ENCODE peak calls at places on chromosomes 1 and 21, in five cellular contexts. C is activated CD8-positive, alpha-beta memory T cell treated with anti-CD3 and anti-CD28 coated beads for 4 hours; T is stimulated activated CD8-positive, alpha-beta memory T cell treated with anti-CD3 and anti-CD28 coated beads, Interleukin-12 subunit alpha, Interleukin-12 subunit beta, amount 100 ng/mL, for 1 hour; J is fibroblast of lung; K is GM18507. M is an unnamed sample.

GRCh38 chr1:160104520-160104885 is 6.1 kb upstream of the IGSF8 start:
- DNase-seq in T (no peak), C (no peak), K (no peak), J (no peak), M (no peak)

GRCh38 chr1:36691374-36691773 is 208.7 kb upstream of the CSF3R start:
- DNase-seq in J (no peak), C (no peak), T (no peak), K (no peak), M (no peak)

GRCh38 chr21:25878334-25878733 is 143.6 kb downstream of the GABPA start:
- DNase-seq in T (no peak), C (no peak), J (peak), K (no peak), M (no peak)

GRCh38 chr1:208126108-208126507 is 118.1 kb downstream of the PLXNA2 start:
- DNase-seq in K (no peak), T (no peak), C (no peak), J (no peak), M (no peak)

GRCh38 chr1:51768971-51769601 is 109.4 kb downstream of the NRDC start:
- DNase-seq in C (no peak), J (peak), K (peak), T (no peak), M (peak)

GRCh38 chr1:23643668-23644554 is 47.7 kb upstream of the RPL11 start:
- DNase-seq in T (no peak), J (no peak), K (no peak), C (no peak), M (no peak)

GRCh38 chr1:156295391-156295947 is at the start of gene GLMP:
- DNase-seq in C (peak), T (peak), K (peak), J (peak), M (peak)

GRCh38 chr1:5286244-5286643 is 631.8 kb downstream of the AJAP1 start:
- DNase-seq in K (no peak), J (no peak), C (no peak), T (peak), M (no peak)

GRCh38 chr1:51745304-51745570 is 128.3 kb downstream of the OSBPL9 start:
- DNase-seq in K (no peak), J (no peak), T (no peak), C (no peak), M (no peak)

GRCh38 chr1:203545032-203545816 is 51.3 kb downstream of the OPTC start:
- DNase-seq in C (no peak), J (no peak), K (no peak), T (no peak), M (no peak)

GRCh38 chr1:93701619-93702018 is 20.0 kb upstream of the BCAR3 start:
- DNase-seq in T (no peak), C (no peak), J (peak), K (no peak), M (no peak)

GRCh38 chr1:153345187-153346066 is 3.2 kb downstream of the PGLYRP4 start:
- DNase-seq in C (no peak), T (no peak), J (no peak), K (no peak), M (peak)

GRCh38 chr1:232806071-232806510 is 875 bp downstream of the MAP10 start:
- DNase-seq in K (no peak), C (no peak), J (no peak), T (no peak), M (no peak)

GRCh38 chr21:33522950-33523349 is 19.0 kb downstream of the GART start:
- DNase-seq in T (no peak), K (no peak), C (no peak), J (no peak), M (no peak)

GRCh38 chr1:64073705-64074104 is 129.7 kb upstream of the UBE2U start:
- DNase-seq in C (no peak), T (no peak), K (no peak), J (no peak), M (no peak)

GRCh38 chr1:201597551-201598230 is 58.8 kb downstream of the NAV1 start:
- DNase-seq in C (no peak), K (no peak), T (no peak), J (no peak), M (no peak)

GRCh38 chr1:65924471-65924870 is 131.8 kb downstream of the PDE4B start:
- DNase-seq in C (no peak), J (peak), T (no peak), K (no peak), M (no peak)

GRCh38 chr1:54229281-54229891 is 29.4 kb downstream of the MRPL37 start:
- DNase-seq in K (no peak), T (no peak), J (peak), C (no peak), M (no peak)

GRCh38 chr21:15064576-15065380 is at the start of gene NRIP1:
- DNase-seq in J (peak), T (peak), K (no peak), C (peak), M (peak)

GRCh38 chr1:24112381-24113169 is 640 bp upstream of the MYOM3 start:
- DNase-seq in C (no peak), K (peak), T (peak), J (peak), M (peak)

GRCh38 chr1:34929853-34930701 is 627 bp upstream of the DLGAP3 start:
- DNase-seq in C (no peak), J (no peak), K (no peak), T (no peak), M (peak)

GRCh38 chr1:32816676-32817158 is 441 bp downstream of the YARS1 start:
- DNase-seq in K (no peak), T (no peak), J (peak), C (no peak), M (no peak)

GRCh38 chr1:59427155-59427554 is 130.3 kb downstream of the FGGY start:
- DNase-seq in K (no peak), C (no peak), J (peak), T (no peak), M (no peak)

GRCh38 chr1:150511551-150511950 is 3.6 kb downstream of the ECM1 start:
- DNase-seq in C (no peak), J (no peak), K (no peak), T (no peak), M (no peak)

GRCh38 chr1:201505505-201505893 is 1.4 kb downstream of the CSRP1 start:
- DNase-seq in C (no peak), K (no peak), T (no peak), J (peak), M (no peak)

GRCh38 chr1:180863158-180863775 is 49.4 kb upstream of the KIAA1614 start:
- DNase-seq in T (no peak), J (peak), K (peak), C (no peak), M (no peak)